ENCODE peak calls at places on chromosomes 13 and 19, in five cellular contexts. T is adipocyte, E is thoracic aorta, O is Peyer's patch, C is ovary. Y is an unnamed sample.

GRCh38 chr19:12757544-12758274 is 6.1 kb downstream of the BEST2 start:
- DNase-seq in C (peak; percentile 66), O (peak; percentile 82), E (no peak), T (peak; percentile 82), Y (peak; percentile 98)

GRCh38 chr19:15074371-15074770 is 7.6 kb upstream of the OR1I1 start:
- DNase-seq in E (no peak), O (no peak), T (no peak), C (no peak), Y (no peak)

GRCh38 chr13:94617389-94618000 is 15.8 kb downstream of the GPR180 start:
- DNase-seq in E (no peak), O (no peak), C (no peak), T (peak; percentile 61), Y (no peak)

GRCh38 chr13:109715902-109716301 is 70.5 kb downstream of the IRS2 start:
- DNase-seq in O (no peak), T (peak; percentile 39), E (no peak), C (no peak), Y (no peak)

GRCh38 chr19:32397736-32398135 is 7.8 kb upstream of the DPY19L3 start:
- DNase-seq in O (no peak), T (peak; percentile 61), C (no peak), E (no peak), Y (no peak)

GRCh38 chr13:29550589-29550988 is 44.9 kb downstream of the SLC7A1 start:
- DNase-seq in E (no peak), C (no peak), T (no peak), O (no peak), Y (no peak)

GRCh38 chr19:45531349-45531748 is 24.1 kb downstream of the VASP start:
- DNase-seq in E (no peak), T (no peak), O (no peak), C (no peak), Y (no peak)

GRCh38 chr19:33292595-33293254 is 9.6 kb downstream of the CEBPA start:
- DNase-seq in C (no peak), T (no peak), O (no peak), E (no peak), Y (peak; percentile 33)

GRCh38 chr13:29507356-29507755 is 88.1 kb downstream of the SLC7A1 start:
- DNase-seq in O (no peak), E (no peak), C (no peak), T (no peak), Y (no peak)

GRCh38 chr13:48251616-48252081 is 18.6 kb downstream of the ITM2B start:
- DNase-seq in T (no peak), E (no peak), O (no peak), C (no peak), Y (no peak)

GRCh38 chr13:98443329-98443728 is 133.6 kb downstream of the STK24 start:
- DNase-seq in E (no peak), C (no peak), O (no peak), T (peak; percentile 58), Y (no peak)

GRCh38 chr13:49791214-49791752 is 1.2 kb downstream of the KPNA3 start:
- DNase-seq in T (peak; percentile 36), O (peak; percentile 53), C (no peak), E (no peak), Y (peak; percentile 39)

GRCh38 chr13:94351292-94352000 is 128.0 kb downstream of the DCT start:
- DNase-seq in E (no peak), O (no peak), T (peak; percentile 57), C (no peak), Y (no peak)

GRCh38 chr19:56142087-56142787 is 1.1 kb downstream of the ZNF444 start:
- DNase-seq in C (no peak), E (no peak), O (peak; percentile 68), T (no peak), Y (no peak)

GRCh38 chr19:36771275-36772231 is 1.1 kb downstream of the ZNF850 start:
- DNase-seq in C (peak; percentile 89), T (peak; percentile 91), O (peak; percentile 62), E (peak; percentile 35), Y (peak; percentile 26)

GRCh38 chr13:112176746-112177119 is 109.8 kb downstream of the SOX1 start:
- DNase-seq in E (no peak), T (no peak), C (no peak), O (peak; percentile 31), Y (no peak)
- H3K27me3 ChIP-seq in E (no peaks in the 10 kb centered on the region), T (peaks cover 11% of the 10 kb centered on the region), C (no peaks in the 10 kb centered on the region), O (no peaks in the 10 kb centered on the region), Y (no peaks in the 10 kb centered on the region)

DNA sequence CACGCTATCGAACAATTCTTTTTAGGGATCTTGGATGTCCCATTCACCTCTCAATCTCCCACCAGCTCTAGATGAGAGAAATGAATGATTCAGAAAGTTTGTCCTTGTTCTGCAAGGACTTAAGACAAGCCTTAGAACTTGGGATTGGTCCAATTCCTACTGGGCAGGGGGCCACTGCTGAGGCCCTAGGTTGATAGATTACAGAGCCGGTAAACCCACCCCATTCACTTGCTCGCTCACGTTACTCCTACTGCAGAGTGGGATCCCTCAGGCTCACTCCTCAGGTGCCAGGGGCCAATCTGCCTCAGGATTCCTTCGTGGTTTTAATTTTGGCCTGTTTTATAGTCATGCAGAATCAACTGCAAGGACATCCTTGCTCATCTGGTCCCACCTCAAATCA is 59.0 kb downstream of the SERP2 start:
- DNase-seq in T (no peak), O (no peak), E (no peak), C (peak; percentile 51), Y (no peak)
- H3K4me3 ChIP-seq in T (no peak overlapping the region), O (peak overlapping the region; percentile 82), E (no peak overlapping the region), C (no peak overlapping the region), Y (no peak overlapping the region)

DNA sequence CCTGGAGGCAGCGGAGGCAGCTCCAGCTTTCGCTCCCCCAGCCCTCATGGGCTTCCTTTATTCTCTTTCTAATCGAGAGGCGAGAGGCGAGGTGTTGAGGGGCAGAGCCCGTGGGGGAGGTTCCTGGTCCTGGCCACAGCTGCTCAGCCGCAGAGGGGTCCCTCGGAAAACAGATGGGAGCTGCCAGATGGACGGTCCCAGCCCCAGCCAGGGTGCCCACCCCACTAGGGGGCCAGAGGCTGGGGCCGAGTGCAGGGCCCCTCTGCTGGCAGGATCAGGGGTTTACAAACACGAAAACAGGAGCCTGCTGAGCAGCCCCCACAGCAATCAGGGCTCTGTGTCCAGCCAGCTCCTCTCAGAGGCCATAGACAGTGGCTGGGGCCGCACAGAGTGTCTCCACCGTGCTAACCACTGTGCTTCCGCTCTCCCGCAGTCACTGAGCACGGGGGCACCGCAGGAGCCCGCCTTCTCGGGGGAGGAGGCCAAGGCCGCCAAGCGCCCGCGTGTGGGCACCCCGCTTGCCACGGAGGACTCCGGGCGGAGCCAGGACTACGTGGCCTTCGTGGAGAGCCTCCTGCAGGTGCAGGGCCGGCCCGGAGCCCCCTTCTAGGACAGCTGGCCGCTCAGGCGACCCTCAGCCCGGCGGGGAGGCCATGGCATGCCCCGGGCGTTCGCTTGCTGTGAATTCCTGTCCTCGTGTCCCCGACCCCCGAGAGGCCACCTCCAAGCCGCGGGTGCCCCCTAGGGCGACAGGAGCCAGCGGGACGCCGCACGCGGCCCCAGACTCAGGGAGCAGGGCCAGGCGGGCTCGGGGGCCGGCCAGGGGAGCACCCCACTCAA is 182.2 kb downstream of the KDM4B start:
- DNase-seq in O (peak; percentile 43), E (peak; percentile 0), C (no peak), T (no peak), Y (peak; percentile 92)
- H3K36me3 ChIP-seq in O (no peaks in the 10 kb centered on the region), E (peaks cover 7% of the 10 kb centered on the region), C (no peaks in the 10 kb centered on the region), T (peaks cover 25% of the 10 kb centered on the region), Y (no peaks in the 10 kb centered on the region)

GRCh38 chr13:100528820-100529219 is 59.8 kb downstream of the GGACT start:
- DNase-seq in E (no peak), O (no peak), T (no peak), C (no peak), Y (no peak)

GRCh38 chr13:100527644-100528043 is 60.9 kb downstream of the GGACT start:
- DNase-seq in O (no peak), C (no peak), T (no peak), E (no peak), Y (no peak)

GRCh38 chr13:100528353-100528752 is 60.2 kb downstream of the GGACT start:
- DNase-seq in T (no peak), O (no peak), C (no peak), E (no peak), Y (no peak)

GRCh38 chr13:100530645-100531044 is 57.9 kb downstream of the GGACT start:
- DNase-seq in O (peak; percentile 48), T (no peak), C (no peak), E (no peak), Y (peak; percentile 74)

DNA sequence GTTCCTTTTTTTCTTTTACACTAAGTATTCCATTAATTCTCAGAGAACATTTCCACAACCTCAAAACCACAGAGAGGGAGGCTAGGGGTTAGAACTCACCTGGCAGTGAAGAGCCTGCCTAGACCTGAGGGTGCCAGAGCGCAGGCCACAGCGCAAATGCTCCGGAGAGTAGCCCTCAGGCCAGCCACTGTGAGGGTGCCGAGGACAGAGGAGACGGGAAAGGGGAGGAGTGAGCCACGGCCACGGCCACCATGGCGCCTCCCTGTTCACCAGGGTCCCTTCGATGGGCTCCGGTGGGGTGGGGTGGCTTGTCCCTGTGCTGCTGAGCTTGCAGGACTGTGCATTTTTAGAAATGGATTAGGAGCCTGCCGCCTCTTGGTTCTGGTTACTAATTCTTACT is 58.9 kb downstream of the GGACT start:
- DNase-seq in C (no peak), O (no peak), E (no peak), T (no peak), Y (no peak)
- H3K27me3 ChIP-seq in C (no peaks in the 10 kb centered on the region), O (no peaks in the 10 kb centered on the region), E (no peaks in the 10 kb centered on the region), T (no peaks in the 10 kb centered on the region), Y (no peaks in the 10 kb centered on the region)

Y was measured in H7.